ENCODE peak calls at places on chromosome 9, in nine cellular contexts. U is GM13976; D is Panc1; Q is activated T-cell treated with anti-CD3 and anti-CD28 coated beads for 4 hours; T is stimulated activated CD4-positive, alpha-beta T cell treated with anti-CD3 and anti-CD28 coated beads, Interleukin-15, amount 100 ng/mL, for 24 hours; C is A549; E is cardiac septum; G is activated CD8-positive, alpha-beta memory T cell treated with anti-CD3 and anti-CD28 coated beads for 1 hour; F is activated CD4-positive, alpha-beta T cell treated with anti-CD3 and anti-CD28 coated beads, Interleukin-2, amount 50 U/mL, for 1 hour. Y is an unnamed sample.

GRCh38 chr9:88370346-88370745 is 17.9 kb upstream of the SPIN1 start:
- DNase-seq in G (no peak), C (no peak), Q (no peak), F (no peak), E (no peak), U (no peak), D (no peak), T (no peak), Y (no peak)

GRCh38 chr9:14346301-14346721 is 32.4 kb upstream of the NFIB start:
- DNase-seq in T (no peak), D (no peak), U (no peak), G (no peak), E (no peak), F (no peak), Q (no peak), C (no peak), Y (no peak)

GRCh38 chr9:70113403-70114022 is 69.9 kb downstream of the MAMDC2 start:
- DNase-seq in G (no peak), C (peak), D (no peak), E (no peak), Q (no peak), U (peak), T (peak), F (no peak), Y (no peak)

GRCh38 chr9:134359493-134360179 is 33.4 kb downstream of the RXRA start:
- DNase-seq in U (no peak), F (no peak), T (no peak), C (no peak), E (no peak), Q (no peak), G (no peak), D (no peak), Y (no peak)

GRCh38 chr9:112380102-112380581 is at the start of gene HSDL2:
- DNase-seq in F (no peak), U (peak), C (no peak), D (no peak), Q (no peak), T (peak), E (peak), G (no peak), Y (peak)

GRCh38 chr9:127706836-127707241 is at the start of gene CFAP157:
- DNase-seq in G (no peak), Q (no peak), E (no peak), U (no peak), F (no peak), C (peak), D (no peak), T (no peak), Y (no peak)

GRCh38 chr9:37511006-37511714 is 25.4 kb downstream of the POLR1E start:
- DNase-seq in G (no peak), F (no peak), T (peak), E (no peak), D (no peak), U (peak), Q (no peak), C (peak), Y (no peak)

GRCh38 chr9:33263131-33263935 is 1.2 kb downstream of the BAG1 start:
- DNase-seq in Q (no peak), G (no peak), T (no peak), E (no peak), C (no peak), U (no peak), D (no peak), F (no peak), Y (no peak)

GRCh38 chr9:90861826-90862740 is 60.5 kb downstream of the SYK start:
- DNase-seq in E (no peak), T (no peak), F (no peak), G (no peak), Q (no peak), C (no peak), U (no peak), D (no peak), Y (no peak)

GRCh38 chr9:87194471-87194870 is 247.2 kb upstream of the GAS1 start:
- DNase-seq in D (no peak), U (no peak), C (no peak), Q (no peak), F (no peak), E (no peak), T (no peak), G (no peak), Y (no peak)

GRCh38 chr9:23615569-23615968 is 210.5 kb downstream of the ELAVL2 start:
- DNase-seq in T (no peak), Q (no peak), E (no peak), G (no peak), F (no peak), D (no peak), C (no peak), U (no peak), Y (no peak)

GRCh38 chr9:86407022-86407421 is 52.8 kb upstream of the TUT7 start:
- DNase-seq in T (peak), F (no peak), E (no peak), D (no peak), Q (no peak), C (peak), G (no peak), U (no peak), Y (no peak)

GRCh38 chr9:137140151-137141012 is 1.4 kb downstream of the GRIN1 start:
- DNase-seq in E (no peak), G (no peak), F (no peak), U (no peak), Q (no peak), D (no peak), C (no peak), T (no peak), Y (no peak)

GRCh38 chr9:12933957-12934356 is 159.1 kb downstream of the LURAP1L start:
- DNase-seq in T (no peak), F (no peak), G (no peak), C (peak), U (no peak), D (peak), Q (no peak), E (no peak), Y (no peak)

GRCh38 chr9:21326526-21327139 is 8.6 kb downstream of the KLHL9 start:
- DNase-seq in C (peak), F (no peak), E (no peak), U (peak), G (no peak), D (no peak), Q (no peak), T (no peak), Y (peak)

GRCh38 chr9:128626181-128626580 is 30.5 kb downstream of the DYNC2I2 start:
- DNase-seq in U (peak), C (no peak), Q (no peak), G (no peak), D (no peak), T (no peak), F (no peak), E (no peak), Y (no peak)

GRCh38 chr9:101514056-101514455 is 19.6 kb upstream of the RNF20 start:
- DNase-seq in E (no peak), C (no peak), F (no peak), G (no peak), T (no peak), U (no peak), D (no peak), Q (no peak), Y (no peak)

GRCh38 chr9:17318821-17319320 is 184.0 kb downstream of the CNTLN start:
- DNase-seq in G (no peak), F (no peak), U (no peak), E (no peak), C (no peak), T (no peak), Q (no peak), D (no peak), Y (no peak)

GRCh38 chr9:71984388-71985069 is 73.1 kb downstream of the C9orf85 start:
- DNase-seq in D (no peak), T (no peak), F (no peak), C (no peak), Q (no peak), E (peak), U (no peak), G (no peak), Y (no peak)

GRCh38 chr9:89941875-89942274 is 337.1 kb downstream of the GADD45G start:
- DNase-seq in C (peak), U (no peak), E (no peak), F (no peak), G (no peak), T (no peak), D (peak), Q (no peak), Y (no peak)

GRCh38 chr9:20209421-20210340 is 412.6 kb downstream of the MLLT3 start:
- DNase-seq in C (no peak), T (peak), E (no peak), D (no peak), Q (peak), U (no peak), G (peak), F (peak), Y (no peak)

GRCh38 chr9:134693641-134694367 is 52.2 kb downstream of the COL5A1 start:
- DNase-seq in C (no peak), E (peak), D (no peak), F (no peak), U (no peak), T (no peak), G (no peak), Q (no peak), Y (no peak)

GRCh38 chr9:971901-972511 is 4.4 kb upstream of the DMRT3 start:
- DNase-seq in Q (no peak), D (no peak), C (no peak), U (peak), T (peak), F (no peak), G (no peak), E (no peak), Y (no peak)

GRCh38 chr9:21708225-21708624 is 94.2 kb upstream of the MTAP start:
- DNase-seq in Q (no peak), C (no peak), E (no peak), F (no peak), G (no peak), D (no peak), T (no peak), U (no peak), Y (no peak)

GRCh38 chr9:33172256-33172678 is 5.1 kb upstream of the B4GALT1 start:
- DNase-seq in D (no peak), U (no peak), G (no peak), Q (no peak), F (no peak), E (no peak), C (no peak), T (no peak), Y (no peak)

GRCh38 chr9:130243882-130244170 is 21.7 kb upstream of the HMCN2 start:
- DNase-seq in Q (no peak), G (no peak), E (no peak), U (no peak), D (no peak), F (no peak), C (no peak), T (no peak), Y (no peak)

GRCh38 chr9:6922124-6922676 is 164.4 kb downstream of the KDM4C start:
- DNase-seq in E (no peak), Q (no peak), C (no peak), G (no peak), T (no peak), D (no peak), F (no peak), U (no peak), Y (no peak)

GRCh38 chr9:10704720-10705119 is 91.9 kb upstream of the PTPRD start:
- DNase-seq in T (no peak), D (no peak), C (no peak), E (no peak), Q (no peak), F (no peak), G (no peak), U (no peak), Y (no peak)

GRCh38 chr9:116687762-116688160 is 656 bp downstream of the TRIM32 start:
- DNase-seq in F (no peak), C (no peak), U (no peak), D (no peak), T (peak), E (no peak), G (no peak), Q (peak), Y (no peak)

GRCh38 chr9:84278131-84278530 is 62.4 kb downstream of the SLC28A3 start:
- DNase-seq in T (no peak), G (no peak), E (no peak), F (no peak), D (no peak), C (no peak), Q (no peak), U (no peak), Y (no peak)

Y was measured in T-helper 1 cell.